ENCODE peak calls at places on chromosomes 6 and 20, in nine cellular contexts. L is KG1; S is stimulated activated CD4-positive, alpha-beta T cell treated with anti-CD3 and anti-CD28 coated beads, TNF-alpha, amount 100 ng/mL, for 24 hours; C is NCI-H1417; T is choroid plexus epithelial cell; N is mesothelial cell of epicardium; G is endothelial cell of umbilical vein; E is fibroblast of the conjunctiva; H is NCI-H226. Q is an unnamed sample.
A peak's percentile ranks its signal among the peaks of the same experiment; 100 is the strongest.

GRCh38 chr6:26044140-26045045 is 42.8 kb upstream of the HFE start:
- DNase-seq in L (no peak), S (peak; percentile 43), C (peak; percentile 72), T (peak; percentile 55), N (no peak), G (no peak), E (no peak), H (no peak), Q (no peak)

GRCh38 chr6:44115866-44116265 is 11.4 kb downstream of the MRPL14 start:
- DNase-seq in L (no peak), S (no peak), C (no peak), T (peak; percentile 56), N (no peak), G (peak; percentile 41), E (no peak), H (peak; percentile 93), Q (no peak)

GRCh38 chr6:148392611-148393160 is 50.0 kb downstream of the SASH1 start:
- DNase-seq in L (no peak), S (no peak), C (no peak), T (peak; percentile 39), N (no peak), G (no peak), E (no peak), H (no peak), Q (no peak)

GRCh38 chr6:157614026-157614484 is 209.0 kb upstream of the SNX9 start:
- DNase-seq in L (no peak), S (no peak), C (no peak), T (peak; percentile 15), N (no peak), G (no peak), E (peak; percentile 26), H (no peak), Q (no peak)

GRCh38 chr6:35731736-35732532 is 4.9 kb upstream of the ARMC12 start:
- DNase-seq in L (peak; percentile 93), S (peak; percentile 96), C (peak; percentile 91), T (peak; percentile 99), N (peak; percentile 90), G (peak; percentile 87), E (peak; percentile 95), H (peak; percentile 74), Q (peak; percentile 81)

GRCh38 chr6:105609375-105609991 is 206.6 kb upstream of the PREP start:
- DNase-seq in L (no peak), S (no peak), C (no peak), T (peak; percentile 77), N (no peak), G (peak; percentile 30), E (no peak), H (no peak), Q (no peak)

GRCh38 chr20:45341579-45341938 is 6.7 kb downstream of the SDC4 start:
- DNase-seq in L (no peak), S (no peak), C (peak; percentile 47), T (no peak), N (no peak), G (no peak), E (no peak), H (no peak), Q (no peak)

GRCh38 chr6:107362271-107362604 is 97.1 kb downstream of the PDSS2 start:
- DNase-seq in L (no peak), S (no peak), C (no peak), T (no peak), N (no peak), G (no peak), E (no peak), H (no peak), Q (no peak)